ENCODE peak calls at places on chromosomes 11 and 22, in five cellular contexts. One of them, this sample, is unnamed.

GRCh38 chr11:94740083-94740974 is 27.8 kb upstream of the AMOTL1 start:
- DNase-seq in left ventricle myocardium inferior: peak
- DNase-seq in GM23338: peak
- DNase-seq in astrocyte of the spinal cord: no peak
- DNase-seq in ovary: peak
- DNase-seq in this sample: no peak

GRCh38 chr11:18757742-18758294 is 31.8 kb upstream of the IGSF22 start:
- DNase-seq in ovary: no peak
- DNase-seq in GM23338: no peak
- DNase-seq in left ventricle myocardium inferior: no peak
- DNase-seq in astrocyte of the spinal cord: peak
- DNase-seq in this sample: no peak

GRCh38 chr11:75667831-75668507 is 869 bp downstream of the MAP6 start:
- DNase-seq in left ventricle myocardium inferior: peak
- DNase-seq in ovary: peak
- DNase-seq in astrocyte of the spinal cord: peak
- DNase-seq in GM23338: peak
- DNase-seq in this sample: no peak

GRCh38 chr11:57116654-57117053 is 65.1 kb upstream of the LRRC55 start:
- DNase-seq in astrocyte of the spinal cord: peak
- DNase-seq in GM23338: peak
- DNase-seq in left ventricle myocardium inferior: peak
- DNase-seq in ovary: no peak
- DNase-seq in this sample: no peak

GRCh38 chr11:57482782-57483569 is 22.6 kb downstream of the RTN4RL2 start:
- DNase-seq in astrocyte of the spinal cord: no peak
- DNase-seq in left ventricle myocardium inferior: peak
- DNase-seq in GM23338: peak
- DNase-seq in ovary: peak
- DNase-seq in this sample: no peak

GRCh38 chr22:37377927-37378326 is 49.4 kb downstream of the ELFN2 start:
- DNase-seq in ovary: no peak
- DNase-seq in left ventricle myocardium inferior: no peak
- DNase-seq in GM23338: no peak
- DNase-seq in astrocyte of the spinal cord: no peak
- DNase-seq in this sample: no peak

GRCh38 chr22:44182591-44183588 is 2.2 kb downstream of the PARVG start:
- DNase-seq in GM23338: no peak
- DNase-seq in left ventricle myocardium inferior: peak
- DNase-seq in ovary: no peak
- DNase-seq in astrocyte of the spinal cord: no peak
- DNase-seq in this sample: peak

GRCh38 chr22:32037236-32037635 is 5.8 kb upstream of the SLC5A1 start:
- DNase-seq in ovary: no peak
- DNase-seq in astrocyte of the spinal cord: no peak
- DNase-seq in GM23338: no peak
- DNase-seq in left ventricle myocardium inferior: no peak
- DNase-seq in this sample: no peak

GRCh38 chr22:26461188-26461810 is 22.3 kb downstream of the HPS4 start:
- DNase-seq in ovary: peak
- DNase-seq in astrocyte of the spinal cord: no peak
- DNase-seq in left ventricle myocardium inferior: peak
- DNase-seq in GM23338: peak
- DNase-seq in this sample: no peak

GRCh38 chr22:46131151-46131587 is 19.2 kb upstream of the PPARA start:
- DNase-seq in astrocyte of the spinal cord: no peak
- DNase-seq in GM23338: peak
- DNase-seq in ovary: peak
- DNase-seq in left ventricle myocardium inferior: no peak
- DNase-seq in this sample: no peak

GRCh38 chr22:23820748-23821211 is 18.0 kb downstream of the DERL3 start:
- DNase-seq in left ventricle myocardium inferior: no peak
- DNase-seq in ovary: no peak
- DNase-seq in GM23338: no peak
- DNase-seq in astrocyte of the spinal cord: no peak
- DNase-seq in this sample: no peak

GRCh38 chr22:38513063-38513462 is 7.0 kb upstream of the DDX17 start:
- DNase-seq in GM23338: peak
- DNase-seq in left ventricle myocardium inferior: no peak
- DNase-seq in astrocyte of the spinal cord: no peak
- DNase-seq in ovary: no peak
- DNase-seq in this sample: no peak

GRCh38 chr11:86363424-86363823 is 11.3 kb upstream of the CCDC81 start:
- DNase-seq in astrocyte of the spinal cord: no peak
- DNase-seq in GM23338: no peak
- DNase-seq in left ventricle myocardium inferior: no peak
- DNase-seq in ovary: no peak
- DNase-seq in this sample: no peak

GRCh38 chr11:24155792-24156191 is 341.1 kb upstream of the LUZP2 start:
- DNase-seq in ovary: no peak
- DNase-seq in GM23338: peak
- DNase-seq in astrocyte of the spinal cord: no peak
- DNase-seq in left ventricle myocardium inferior: no peak
- DNase-seq in this sample: no peak

GRCh38 chr11:95305726-95306522 is 74.9 kb upstream of the SESN3 start:
- DNase-seq in ovary: no peak
- DNase-seq in left ventricle myocardium inferior: no peak
- DNase-seq in astrocyte of the spinal cord: no peak
- DNase-seq in GM23338: no peak
- DNase-seq in this sample: no peak

GRCh38 chr11:62710001-62710345 is 2.5 kb downstream of the GNG3 start:
- DNase-seq in GM23338: no peak
- DNase-seq in left ventricle myocardium inferior: no peak
- DNase-seq in ovary: no peak
- DNase-seq in astrocyte of the spinal cord: no peak
- DNase-seq in this sample: no peak

GRCh38 chr11:124657922-124658321 is 15.6 kb downstream of the SIAE start:
- DNase-seq in ovary: no peak
- DNase-seq in astrocyte of the spinal cord: no peak
- DNase-seq in GM23338: peak
- DNase-seq in left ventricle myocardium inferior: no peak
- DNase-seq in this sample: no peak

GRCh38 chr11:17014321-17014773 is at the start of gene PLEKHA7:
- DNase-seq in GM23338: peak
- DNase-seq in left ventricle myocardium inferior: no peak
- DNase-seq in astrocyte of the spinal cord: no peak
- DNase-seq in ovary: no peak
- DNase-seq in this sample: no peak

GRCh38 chr11:22432331-22433065 is 94.3 kb downstream of the SLC17A6 start:
- DNase-seq in GM23338: peak
- DNase-seq in ovary: peak
- DNase-seq in astrocyte of the spinal cord: peak
- DNase-seq in left ventricle myocardium inferior: peak
- DNase-seq in this sample: peak

GRCh38 chr22:45934659-45935341 is 42.2 kb downstream of the WNT7B start:
- DNase-seq in left ventricle myocardium inferior: no peak
- DNase-seq in GM23338: no peak
- DNase-seq in ovary: peak
- DNase-seq in astrocyte of the spinal cord: peak
- DNase-seq in this sample: no peak

GRCh38 chr22:19787849-19788141 is 27.2 kb downstream of the TBX1 start:
- DNase-seq in GM23338: no peak
- DNase-seq in ovary: peak
- DNase-seq in astrocyte of the spinal cord: no peak
- DNase-seq in left ventricle myocardium inferior: no peak
- DNase-seq in this sample: no peak

GRCh38 chr11:6219359-6219758 is 14.0 kb downstream of the C11orf42 start:
- DNase-seq in ovary: no peak
- DNase-seq in astrocyte of the spinal cord: peak
- DNase-seq in GM23338: no peak
- DNase-seq in left ventricle myocardium inferior: no peak
- DNase-seq in this sample: peak

GRCh38 chr11:93249437-93250210 is 51.8 kb upstream of the SLC36A4 start:
- DNase-seq in astrocyte of the spinal cord: no peak
- DNase-seq in GM23338: no peak
- DNase-seq in left ventricle myocardium inferior: no peak
- DNase-seq in ovary: no peak
- DNase-seq in this sample: no peak

GRCh38 chr11:118180300-118180703 is 3.9 kb upstream of the SCN2B start:
- DNase-seq in GM23338: peak
- DNase-seq in left ventricle myocardium inferior: peak
- DNase-seq in astrocyte of the spinal cord: no peak
- DNase-seq in ovary: peak
- DNase-seq in this sample: peak

GRCh38 chr22:44758354-44758969 is 6.1 kb downstream of the ARHGAP8 start:
- DNase-seq in GM23338: no peak
- DNase-seq in ovary: no peak
- DNase-seq in left ventricle myocardium inferior: no peak
- DNase-seq in astrocyte of the spinal cord: peak
- DNase-seq in this sample: no peak

GRCh38 chr22:32473388-32473952 is 1.1 kb upstream of the FBXO7 start:
- DNase-seq in left ventricle myocardium inferior: no peak
- DNase-seq in astrocyte of the spinal cord: peak
- DNase-seq in GM23338: peak
- DNase-seq in ovary: peak
- DNase-seq in this sample: no peak

GRCh38 chr11:68870470-68870869 is 28.8 kb upstream of the CPT1A start:
- DNase-seq in ovary: no peak
- DNase-seq in astrocyte of the spinal cord: no peak
- DNase-seq in GM23338: peak
- DNase-seq in left ventricle myocardium inferior: no peak
- DNase-seq in this sample: no peak
- TF ChIP-seq CTCF in ovary: no peak
- TF ChIP-seq CTCF in astrocyte of the spinal cord: no peak
- TF ChIP-seq CTCF in GM23338: no peak
- TF ChIP-seq CTCF in left ventricle myocardium inferior: peak
- TF ChIP-seq CTCF in this sample: peak

DNA sequence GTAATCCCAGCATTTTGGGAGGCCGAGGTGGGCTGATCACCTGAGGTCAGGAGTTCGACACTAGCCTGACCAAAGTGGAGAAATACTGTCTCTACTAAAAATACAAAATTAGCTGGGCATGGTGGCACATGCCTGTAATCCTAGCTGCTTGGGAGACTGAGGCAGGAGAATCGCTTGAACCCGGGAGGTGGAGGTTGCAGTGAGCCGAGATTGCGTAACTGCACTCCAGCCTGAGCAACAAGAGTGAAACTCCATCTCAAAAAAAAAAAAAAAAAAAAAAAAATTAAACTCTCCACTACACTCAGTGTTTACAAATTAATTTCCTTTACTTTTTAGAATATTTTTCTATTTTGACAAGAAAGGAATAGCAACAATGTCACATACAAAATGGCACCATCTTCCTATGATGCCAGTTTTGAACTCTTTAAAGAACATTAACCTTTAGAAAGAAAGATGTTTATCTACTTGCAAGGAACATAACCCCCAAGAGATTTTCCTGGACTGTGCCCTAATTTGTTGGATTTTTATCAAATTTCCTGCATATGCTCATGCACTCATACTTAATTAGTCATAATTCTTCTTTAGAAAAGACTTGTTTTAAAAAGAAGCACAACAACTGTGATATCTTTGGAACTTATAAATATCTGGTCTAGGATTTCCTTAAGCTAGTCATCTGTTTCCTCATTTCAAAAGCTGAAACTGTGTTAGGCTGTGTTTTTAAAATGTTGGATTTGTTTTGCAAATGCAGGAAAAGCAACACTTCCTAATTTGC is 22.6 kb upstream of the HIPK3 start:
- DNase-seq in left ventricle myocardium inferior: no peak
- DNase-seq in ovary: no peak
- DNase-seq in GM23338: no peak
- DNase-seq in astrocyte of the spinal cord: no peak
- DNase-seq in this sample: no peak
- H3K4me3 ChIP-seq in left ventricle myocardium inferior: no peak
- H3K4me3 ChIP-seq in ovary: no peak
- H3K4me3 ChIP-seq in GM23338: no peak
- H3K4me3 ChIP-seq in astrocyte of the spinal cord: no peak
- H3K4me3 ChIP-seq in this sample: no peak

DNA sequence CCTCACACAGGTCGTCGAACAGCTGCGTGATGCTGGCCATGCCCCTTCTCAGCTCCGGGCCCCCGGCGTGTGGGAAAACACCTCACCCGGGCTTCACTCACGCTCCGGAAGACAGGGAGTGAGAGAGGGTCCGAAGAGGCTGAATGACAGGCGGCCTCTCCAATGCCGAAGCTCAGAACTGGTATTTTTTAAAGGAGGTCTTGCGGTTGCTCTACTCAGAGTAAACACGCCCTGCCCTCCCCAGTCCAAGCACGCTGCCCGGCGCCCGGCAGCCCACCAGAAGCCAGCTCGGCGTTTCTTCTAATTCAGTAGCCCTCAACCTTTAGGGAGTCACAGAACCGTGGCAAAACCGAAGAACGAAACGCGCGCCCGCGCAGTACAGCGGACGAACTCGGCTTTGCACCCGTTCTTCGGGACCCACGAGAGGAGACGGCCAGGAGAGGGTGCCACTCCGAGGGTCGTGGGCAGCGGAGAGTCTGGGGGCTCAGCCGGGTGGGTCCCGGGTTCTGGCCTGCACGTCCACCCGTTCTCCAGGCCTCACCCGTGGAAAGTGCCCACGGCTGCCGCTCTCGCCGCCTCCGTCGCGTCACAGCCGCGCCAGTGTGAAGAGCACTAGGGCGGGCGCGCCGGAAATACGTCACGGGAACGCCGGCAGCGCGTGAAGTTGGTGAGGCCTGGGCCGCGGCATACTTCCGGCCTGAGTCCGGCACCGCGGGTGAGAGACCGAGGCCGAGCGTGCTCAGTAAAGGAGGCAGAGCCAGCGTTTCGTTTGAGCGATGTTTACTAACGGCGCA is at the start of gene TUBGCP6:
- DNase-seq in astrocyte of the spinal cord: peak
- DNase-seq in left ventricle myocardium inferior: peak
- DNase-seq in GM23338: peak
- DNase-seq in ovary: peak
- DNase-seq in this sample: peak
- TF ChIP-seq CTCF in astrocyte of the spinal cord: no peak
- TF ChIP-seq CTCF in left ventricle myocardium inferior: peak
- TF ChIP-seq CTCF in GM23338: peak
- TF ChIP-seq CTCF in ovary: peak
- TF ChIP-seq CTCF in this sample: no peak

GRCh38 chr11:9601041-9601875 is 27.8 kb downstream of the WEE1 start:
- DNase-seq in ovary: no peak
- DNase-seq in left ventricle myocardium inferior: no peak
- DNase-seq in astrocyte of the spinal cord: peak
- DNase-seq in GM23338: peak
- DNase-seq in this sample: peak

GRCh38 chr11:9601876-9602199 is 28.4 kb downstream of the WEE1 start:
- DNase-seq in ovary: no peak
- DNase-seq in astrocyte of the spinal cord: no peak
- DNase-seq in GM23338: no peak
- DNase-seq in left ventricle myocardium inferior: no peak
- DNase-seq in this sample: no peak

GRCh38 chr11:9600166-9600565 is 26.7 kb downstream of the WEE1 start:
- DNase-seq in left ventricle myocardium inferior: no peak
- DNase-seq in GM23338: no peak
- DNase-seq in ovary: no peak
- DNase-seq in astrocyte of the spinal cord: no peak
- DNase-seq in this sample: no peak

GRCh38 chr11:9604134-9604533 is 30.7 kb downstream of the WEE1 start:
- DNase-seq in astrocyte of the spinal cord: no peak
- DNase-seq in GM23338: no peak
- DNase-seq in ovary: no peak
- DNase-seq in left ventricle myocardium inferior: no peak
- DNase-seq in this sample: no peak

DNA sequence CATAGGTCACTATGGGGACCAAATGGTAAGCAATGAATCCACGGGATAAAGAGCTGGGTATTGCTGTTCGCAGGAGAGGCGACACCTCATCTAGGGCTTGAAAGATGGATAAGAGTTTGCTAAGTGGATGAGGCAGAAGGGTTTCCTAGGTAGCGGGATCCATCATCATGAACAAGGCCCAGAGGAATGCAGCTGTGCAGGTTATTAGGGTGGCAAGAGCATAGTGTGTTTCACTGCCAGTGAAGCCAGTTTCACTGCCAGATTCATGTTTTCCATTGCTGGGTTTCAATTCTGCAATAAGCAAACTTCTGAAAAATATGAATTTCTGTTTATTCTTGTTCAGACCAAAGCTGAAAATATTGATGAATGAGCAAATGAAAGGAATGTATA is 27.2 kb downstream of the WEE1 start:
- DNase-seq in astrocyte of the spinal cord: no peak
- DNase-seq in left ventricle myocardium inferior: no peak
- DNase-seq in ovary: no peak
- DNase-seq in GM23338: no peak
- DNase-seq in this sample: no peak
- H3K4me3 ChIP-seq in astrocyte of the spinal cord: no peak
- H3K4me3 ChIP-seq in left ventricle myocardium inferior: no peak
- H3K4me3 ChIP-seq in ovary: no peak
- H3K4me3 ChIP-seq in GM23338: no peak
- H3K4me3 ChIP-seq in this sample: no peak